ENCODE peak calls at places on chromosome 6, in eight cellular contexts. One of them, this sample, is unnamed.
A peak's percentile ranks its signal among the peaks of the same experiment; 100 is the strongest.

GRCh38 chr6:137870286-137870685 is 3.2 kb downstream of the TNFAIP3 start:
- DNase-seq in GM23338: no peak
- DNase-seq in PC-3: no peak
- DNase-seq in MM.1S: no peak
- DNase-seq in fibroblast of lung: no peak
- DNase-seq in PC-9: no peak
- DNase-seq in neural progenitor cell: no peak
- DNase-seq in keratinocyte: no peak
- DNase-seq in this sample: no peak

GRCh38 chr6:132964101-132964867 is 149.9 kb downstream of the RPS12 start:
- DNase-seq in PC-9: peak; percentile 51
- DNase-seq in PC-3: peak; percentile 86
- DNase-seq in fibroblast of lung: peak; percentile 86
- DNase-seq in neural progenitor cell: no peak
- DNase-seq in keratinocyte: no peak
- DNase-seq in MM.1S: peak; percentile 38
- DNase-seq in GM23338: no peak
- DNase-seq in this sample: peak; percentile 36

GRCh38 chr6:30321692-30322388 is 4.9 kb upstream of the TRIM39 start:
- DNase-seq in GM23338: peak; percentile 76
- DNase-seq in neural progenitor cell: peak; percentile 17
- DNase-seq in MM.1S: no peak
- DNase-seq in PC-3: no peak
- DNase-seq in PC-9: no peak
- DNase-seq in fibroblast of lung: peak; percentile 68
- DNase-seq in keratinocyte: no peak
- DNase-seq in this sample: no peak

GRCh38 chr6:4776967-4777925 is 1.0 kb downstream of the CDYL start:
- DNase-seq in fibroblast of lung: peak; percentile 47
- DNase-seq in GM23338: peak; percentile 55
- DNase-seq in neural progenitor cell: peak; percentile 41
- DNase-seq in keratinocyte: no peak
- DNase-seq in PC-9: no peak
- DNase-seq in MM.1S: peak; percentile 83
- DNase-seq in PC-3: peak; percentile 54
- DNase-seq in this sample: peak; percentile 35

GRCh38 chr6:137571854-137572253 is 77.7 kb upstream of the OLIG3 start:
- DNase-seq in fibroblast of lung: no peak
- DNase-seq in PC-3: peak; percentile 66
- DNase-seq in MM.1S: peak; percentile 65
- DNase-seq in keratinocyte: no peak
- DNase-seq in neural progenitor cell: peak; percentile 47
- DNase-seq in GM23338: peak; percentile 76
- DNase-seq in PC-9: no peak
- DNase-seq in this sample: peak; percentile 35

GRCh38 chr6:30862156-30862875 is 22.0 kb upstream of the DDR1 start:
- DNase-seq in fibroblast of lung: no peak
- DNase-seq in PC-3: no peak
- DNase-seq in MM.1S: no peak
- DNase-seq in GM23338: no peak
- DNase-seq in PC-9: no peak
- DNase-seq in keratinocyte: no peak
- DNase-seq in neural progenitor cell: no peak
- DNase-seq in this sample: no peak

GRCh38 chr6:8274240-8274639 is 161.1 kb downstream of the SLC35B3 start:
- DNase-seq in PC-3: no peak
- DNase-seq in fibroblast of lung: no peak
- DNase-seq in MM.1S: no peak
- DNase-seq in neural progenitor cell: no peak
- DNase-seq in PC-9: no peak
- DNase-seq in keratinocyte: no peak
- DNase-seq in GM23338: no peak
- DNase-seq in this sample: no peak

GRCh38 chr6:52904562-52905279 is 4.8 kb downstream of the GSTA3 start:
- DNase-seq in PC-3: peak; percentile 30
- DNase-seq in keratinocyte: no peak
- DNase-seq in neural progenitor cell: peak; percentile 8
- DNase-seq in PC-9: no peak
- DNase-seq in GM23338: peak; percentile 73
- DNase-seq in MM.1S: no peak
- DNase-seq in fibroblast of lung: no peak
- DNase-seq in this sample: peak; percentile 27

GRCh38 chr6:143158113-143158581 is 97.5 kb downstream of the AIG1 start:
- DNase-seq in fibroblast of lung: peak; percentile 80
- DNase-seq in keratinocyte: no peak
- DNase-seq in GM23338: no peak
- DNase-seq in MM.1S: no peak
- DNase-seq in PC-9: no peak
- DNase-seq in neural progenitor cell: no peak
- DNase-seq in PC-3: no peak
- DNase-seq in this sample: no peak

GRCh38 chr6:150622941-150623874 is 23.5 kb downstream of the PLEKHG1 start:
- DNase-seq in fibroblast of lung: no peak
- DNase-seq in neural progenitor cell: no peak
- DNase-seq in PC-9: peak; percentile 37
- DNase-seq in PC-3: no peak
- DNase-seq in MM.1S: peak; percentile 67
- DNase-seq in keratinocyte: no peak
- DNase-seq in GM23338: no peak
- DNase-seq in this sample: no peak

GRCh38 chr6:72825265-72825918 is 203.5 kb downstream of the KCNQ5 start:
- DNase-seq in GM23338: no peak
- DNase-seq in fibroblast of lung: peak; percentile 45
- DNase-seq in PC-3: peak; percentile 42
- DNase-seq in keratinocyte: peak; percentile 17
- DNase-seq in neural progenitor cell: no peak
- DNase-seq in PC-9: peak; percentile 41
- DNase-seq in MM.1S: no peak
- DNase-seq in this sample: no peak

DNA sequence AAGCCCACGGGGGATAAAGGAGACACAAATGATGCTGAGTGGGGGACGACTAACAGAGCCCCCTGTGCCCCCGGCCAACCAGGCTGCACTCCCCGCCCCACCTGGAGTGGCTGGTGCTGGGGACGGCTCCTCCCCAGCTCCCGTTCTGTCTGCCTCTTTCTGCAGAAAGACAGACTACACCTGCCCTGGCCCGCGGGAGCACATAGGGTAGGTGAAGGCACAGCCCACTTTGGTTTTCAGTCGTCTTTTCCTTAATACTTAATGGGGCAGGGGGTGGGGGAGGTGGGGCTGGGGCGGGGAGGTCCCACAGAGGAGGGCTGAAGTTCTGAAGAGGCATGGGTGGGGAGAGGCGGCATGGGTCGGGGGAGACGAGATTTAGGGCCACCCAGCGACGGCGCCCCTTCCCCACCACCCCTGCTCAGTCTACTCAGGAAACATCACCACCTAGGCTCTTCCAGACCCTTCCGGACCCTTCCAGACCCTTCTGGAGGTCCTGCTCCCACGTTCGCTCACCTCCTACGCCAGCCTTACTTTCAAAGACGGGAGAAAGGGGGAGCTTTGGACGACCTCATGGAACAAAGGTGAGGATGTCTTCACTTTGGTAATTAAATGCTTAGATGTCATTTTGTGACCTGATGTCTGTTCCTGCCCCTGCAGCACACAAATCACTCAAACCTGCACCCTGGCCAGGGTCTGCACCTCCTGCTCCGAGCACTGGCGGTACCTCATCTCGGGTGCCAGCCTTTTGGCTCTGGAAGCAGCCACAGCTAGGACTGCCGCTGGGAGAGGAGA is 21.2 kb upstream of the FRMD1 start:
- DNase-seq in fibroblast of lung: no peak
- DNase-seq in neural progenitor cell: no peak
- DNase-seq in keratinocyte: no peak
- DNase-seq in PC-9: no peak
- DNase-seq in GM23338: no peak
- DNase-seq in MM.1S: no peak
- DNase-seq in PC-3: no peak
- DNase-seq in this sample: no peak
- H3K27me3 ChIP-seq in fibroblast of lung: no peaks in the 10 kb centered on the region
- H3K27me3 ChIP-seq in neural progenitor cell: no peaks in the 10 kb centered on the region
- H3K27me3 ChIP-seq in keratinocyte: peaks cover 40% of the 10 kb centered on the region
- H3K27me3 ChIP-seq in PC-9: peaks cover 93% of the 10 kb centered on the region
- H3K27me3 ChIP-seq in GM23338: peaks cover 34% of the 10 kb centered on the region
- H3K27me3 ChIP-seq in MM.1S: peaks cover 3% of the 10 kb centered on the region
- H3K27me3 ChIP-seq in PC-3: peaks cover 9% of the 10 kb centered on the region
- H3K27me3 ChIP-seq in this sample: no peaks in the 10 kb centered on the region

GRCh38 chr6:1390071-1390804 is 862 bp downstream of the FOXF2 start:
- DNase-seq in PC-3: no peak
- DNase-seq in MM.1S: no peak
- DNase-seq in neural progenitor cell: peak; percentile 76
- DNase-seq in GM23338: peak; percentile 63
- DNase-seq in PC-9: no peak
- DNase-seq in keratinocyte: no peak
- DNase-seq in fibroblast of lung: peak; percentile 56
- DNase-seq in this sample: peak; percentile 49
- TF ChIP-seq EZH2 in PC-3: no peak
- TF ChIP-seq EZH2 in MM.1S: no peak
- TF ChIP-seq EZH2 in neural progenitor cell: peak; percentile 99
- TF ChIP-seq EZH2 in GM23338: peak; percentile 100
- TF ChIP-seq EZH2 in PC-9: no peak
- TF ChIP-seq EZH2 in keratinocyte: peak; percentile 94
- TF ChIP-seq EZH2 in fibroblast of lung: no peak
- TF ChIP-seq EZH2 in this sample: peak; percentile 98

GRCh38 chr6:84432616-84433015 is 205.2 kb upstream of the CEP162 start:
- DNase-seq in fibroblast of lung: peak; percentile 72
- DNase-seq in GM23338: no peak
- DNase-seq in neural progenitor cell: no peak
- DNase-seq in MM.1S: no peak
- DNase-seq in keratinocyte: no peak
- DNase-seq in PC-9: no peak
- DNase-seq in PC-3: no peak
- DNase-seq in this sample: no peak

GRCh38 chr6:84434550-84434949 is 207.1 kb upstream of the CEP162 start:
- DNase-seq in neural progenitor cell: no peak
- DNase-seq in fibroblast of lung: no peak
- DNase-seq in GM23338: no peak
- DNase-seq in MM.1S: no peak
- DNase-seq in keratinocyte: no peak
- DNase-seq in PC-9: no peak
- DNase-seq in PC-3: no peak
- DNase-seq in this sample: no peak
- H3K27me3 ChIP-seq in neural progenitor cell: no peaks in the 10 kb centered on the region
- H3K27me3 ChIP-seq in fibroblast of lung: no peaks in the 10 kb centered on the region
- H3K27me3 ChIP-seq in GM23338: no peaks in the 10 kb centered on the region
- H3K27me3 ChIP-seq in MM.1S: no peaks in the 10 kb centered on the region
- H3K27me3 ChIP-seq in keratinocyte: no peaks in the 10 kb centered on the region
- H3K27me3 ChIP-seq in PC-9: no peaks in the 10 kb centered on the region
- H3K27me3 ChIP-seq in PC-3: no peaks in the 10 kb centered on the region
- H3K27me3 ChIP-seq in this sample: no peaks in the 10 kb centered on the region

DNA sequence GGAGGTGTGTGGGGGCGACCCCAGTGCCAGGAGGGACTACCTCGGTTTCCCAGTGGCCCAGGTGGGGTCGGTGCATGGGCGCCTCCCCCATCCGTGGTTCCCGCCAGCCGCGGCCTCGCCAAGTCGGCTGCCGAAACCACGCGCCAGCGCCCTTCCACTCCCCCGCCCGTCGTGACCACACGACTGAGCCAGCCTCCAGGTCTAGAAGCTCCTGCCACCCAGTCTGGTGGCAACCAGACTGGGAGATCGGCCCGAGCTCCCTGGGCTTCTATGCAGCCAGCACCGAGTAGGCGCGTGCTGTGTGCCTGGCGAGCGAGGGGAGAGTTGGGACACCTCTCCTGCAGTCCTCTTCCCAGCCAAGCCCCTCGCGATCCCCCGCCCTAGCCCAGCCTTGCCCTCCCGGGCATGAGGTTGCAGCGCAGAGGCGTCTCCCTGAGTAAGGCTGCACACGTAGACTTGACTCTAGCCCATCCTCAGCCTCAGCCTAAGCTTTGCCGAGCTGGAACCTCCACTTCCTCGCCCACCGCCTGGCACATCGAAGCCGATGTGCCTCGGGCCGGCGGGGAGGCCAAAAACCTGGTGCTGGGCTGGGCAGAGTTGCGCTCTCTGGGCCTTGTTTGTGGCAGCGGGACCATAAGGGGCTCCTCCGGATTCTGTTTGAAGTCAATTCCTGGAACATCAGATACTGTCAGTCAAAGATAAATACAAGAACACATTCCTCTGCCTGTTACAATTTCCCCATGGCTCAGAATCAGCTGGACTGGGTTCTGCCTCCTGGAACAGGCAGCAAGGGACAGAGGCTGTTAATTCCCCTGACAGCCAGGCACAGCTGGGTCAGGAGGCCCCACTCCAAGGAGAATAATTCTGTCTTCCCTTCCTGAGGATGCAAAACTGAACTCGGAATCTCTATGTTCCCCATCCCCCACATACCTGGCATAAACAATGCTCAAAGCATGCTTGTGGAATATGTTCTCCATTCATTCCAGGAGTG is 1.5 kb upstream of the CPNE5 start:
- DNase-seq in PC-9: no peak
- DNase-seq in MM.1S: no peak
- DNase-seq in neural progenitor cell: peak; percentile 55
- DNase-seq in GM23338: peak; percentile 58
- DNase-seq in fibroblast of lung: no peak
- DNase-seq in keratinocyte: no peak
- DNase-seq in PC-3: no peak
- DNase-seq in this sample: no peak
- TF ChIP-seq EZH2 in PC-9: no peak
- TF ChIP-seq EZH2 in MM.1S: no peak
- TF ChIP-seq EZH2 in neural progenitor cell: peak; percentile 82
- TF ChIP-seq EZH2 in GM23338: peak; percentile 31
- TF ChIP-seq EZH2 in fibroblast of lung: peak; percentile 64
- TF ChIP-seq EZH2 in keratinocyte: peak; percentile 75
- TF ChIP-seq EZH2 in PC-3: no peak
- TF ChIP-seq EZH2 in this sample: no peak

GRCh38 chr6:50288241-50288640 is 238.5 kb upstream of the DEFB112 start:
- DNase-seq in MM.1S: no peak
- DNase-seq in fibroblast of lung: no peak
- DNase-seq in keratinocyte: no peak
- DNase-seq in PC-3: no peak
- DNase-seq in neural progenitor cell: no peak
- DNase-seq in GM23338: no peak
- DNase-seq in PC-9: no peak
- DNase-seq in this sample: no peak

DNA sequence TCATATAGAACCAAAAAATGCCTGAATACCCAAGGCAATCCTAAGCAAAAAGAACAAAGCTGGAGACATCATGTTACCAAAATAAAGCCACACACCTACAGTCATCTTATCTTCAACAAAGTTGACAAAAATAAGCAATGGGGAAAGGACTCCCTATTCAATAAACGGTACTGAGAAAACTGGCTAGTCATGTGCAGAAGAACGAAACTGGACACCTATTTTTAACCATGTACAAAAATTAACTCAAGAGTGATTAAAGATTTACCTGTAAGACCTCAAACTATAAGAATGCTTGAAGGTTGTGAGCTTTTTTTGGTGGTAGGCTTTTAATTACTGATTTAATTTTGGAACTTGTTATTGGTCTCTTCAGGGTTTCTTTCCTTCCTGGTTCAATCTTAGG is 236.0 kb upstream of the DEFB112 start:
- DNase-seq in PC-3: no peak
- DNase-seq in GM23338: no peak
- DNase-seq in keratinocyte: no peak
- DNase-seq in neural progenitor cell: no peak
- DNase-seq in PC-9: no peak
- DNase-seq in MM.1S: peak; percentile 67
- DNase-seq in fibroblast of lung: no peak
- DNase-seq in this sample: no peak
- H3K27me3 ChIP-seq in PC-3: peaks cover 42% of the 10 kb centered on the region
- H3K27me3 ChIP-seq in GM23338: no peaks in the 10 kb centered on the region
- H3K27me3 ChIP-seq in keratinocyte: no peaks in the 10 kb centered on the region
- H3K27me3 ChIP-seq in neural progenitor cell: no peaks in the 10 kb centered on the region
- H3K27me3 ChIP-seq in PC-9: no peaks in the 10 kb centered on the region
- H3K27me3 ChIP-seq in MM.1S: no peaks in the 10 kb centered on the region
- H3K27me3 ChIP-seq in fibroblast of lung: no peaks in the 10 kb centered on the region
- H3K27me3 ChIP-seq in this sample: no peaks in the 10 kb centered on the region

GRCh38 chr6:108746411-108746810 is 101.8 kb upstream of the ARMC2 start:
- DNase-seq in PC-9: peak; percentile 95
- DNase-seq in neural progenitor cell: no peak
- DNase-seq in MM.1S: no peak
- DNase-seq in fibroblast of lung: no peak
- DNase-seq in PC-3: no peak
- DNase-seq in keratinocyte: no peak
- DNase-seq in GM23338: no peak
- DNase-seq in this sample: no peak
- TF ChIP-seq EZH2 in PC-9: no peak
- TF ChIP-seq EZH2 in neural progenitor cell: no peak
- TF ChIP-seq EZH2 in MM.1S: no peak
- TF ChIP-seq EZH2 in fibroblast of lung: no peak
- TF ChIP-seq EZH2 in PC-3: no peak
- TF ChIP-seq EZH2 in keratinocyte: no peak
- TF ChIP-seq EZH2 in GM23338: no peak
- TF ChIP-seq EZH2 in this sample: no peak